ENCODE peak calls at places on chromosome 10, in eight cellular contexts. G is H9, D is lower lobe of right lung, U is neural progenitor cell, F is choroid plexus epithelial cell, S is AG09309, N is nephron progenitor cell, J is kidney. A is an unnamed sample.

GRCh38 chr10:70032667-70033066 is 20.0 kb upstream of the MACROH2A2 start:
- DNase-seq in N (no peak), J (no peak), D (no peak), U (no peak), F (no peak), S (no peak), G (no peak), A (no peak)

GRCh38 chr10:14560274-14560673 is 214.4 kb downstream of the FAM107B start:
- DNase-seq in D (peak), G (peak), N (no peak), S (no peak), J (no peak), U (peak), F (peak), A (no peak)

GRCh38 chr10:89114846-89115625 is 92.1 kb downstream of the CH25H start:
- DNase-seq in G (no peak), U (no peak), F (no peak), N (no peak), J (no peak), D (no peak), S (no peak), A (no peak)

GRCh38 chr10:32982293-32982709 is 24.3 kb upstream of the ITGB1 start:
- DNase-seq in N (no peak), D (no peak), U (no peak), G (no peak), J (no peak), S (peak), F (peak), A (no peak)

GRCh38 chr10:58932126-58932525 is 244.3 kb upstream of the PHYHIPL start:
- DNase-seq in S (no peak), D (no peak), F (peak), G (no peak), N (no peak), J (no peak), U (no peak), A (no peak)

GRCh38 chr10:110562348-110562747 is 5.1 kb upstream of the SMC3 start:
- DNase-seq in J (no peak), G (no peak), N (no peak), S (no peak), D (no peak), F (no peak), U (peak), A (no peak)

GRCh38 chr10:89283174-89283987 is 18.5 kb upstream of the IFIT2 start:
- DNase-seq in J (no peak), N (peak), S (no peak), F (peak), D (no peak), G (no peak), U (no peak), A (no peak)

GRCh38 chr10:30445716-30446115 is 11.7 kb downstream of the MAP3K8 start:
- DNase-seq in N (no peak), U (no peak), D (no peak), S (peak), J (no peak), G (no peak), F (peak), A (no peak)

GRCh38 chr10:51667992-51668689 is 31.3 kb downstream of the CSTF2T start:
- DNase-seq in S (peak), D (no peak), F (peak), N (no peak), G (no peak), J (no peak), U (no peak), A (no peak)

GRCh38 chr10:31770307-31770902 is 158.2 kb downstream of the ARHGAP12 start:
- DNase-seq in U (peak), N (peak), F (no peak), J (no peak), D (peak), S (no peak), G (no peak), A (no peak)

GRCh38 chr10:59708816-59709471 is 706 bp downstream of the SLC16A9 start:
- DNase-seq in D (peak), N (peak), J (peak), G (peak), U (peak), F (peak), S (no peak), A (peak)

GRCh38 chr10:122373713-122374112 is 795 bp upstream of the PLEKHA1 start:
- DNase-seq in S (no peak), D (no peak), U (no peak), N (no peak), J (no peak), G (no peak), F (peak), A (no peak)

GRCh38 chr10:127353544-127353943 is 157.2 kb upstream of the INSYN2A start:
- DNase-seq in F (no peak), U (no peak), J (no peak), S (no peak), N (no peak), D (no peak), G (no peak), A (no peak)

GRCh38 chr10:91514025-91514424 is 103.9 kb downstream of the HECTD2 start:
- DNase-seq in F (no peak), G (no peak), U (no peak), N (no peak), D (no peak), J (no peak), S (no peak), A (no peak)

GRCh38 chr10:103062854-103063642 is 130.0 kb downstream of the NT5C2 start:
- DNase-seq in N (no peak), U (no peak), G (no peak), S (no peak), D (no peak), F (no peak), J (no peak), A (no peak)

GRCh38 chr10:64846706-64847105 is 1325.5 kb downstream of the REEP3 start:
- DNase-seq in F (no peak), U (no peak), S (no peak), N (no peak), G (no peak), J (no peak), D (no peak), A (no peak)

GRCh38 chr10:123007558-123008378 is 827 bp downstream of the IKZF5 start:
- DNase-seq in N (peak), S (peak), F (peak), G (peak), D (peak), U (peak), J (no peak), A (no peak)

DNA sequence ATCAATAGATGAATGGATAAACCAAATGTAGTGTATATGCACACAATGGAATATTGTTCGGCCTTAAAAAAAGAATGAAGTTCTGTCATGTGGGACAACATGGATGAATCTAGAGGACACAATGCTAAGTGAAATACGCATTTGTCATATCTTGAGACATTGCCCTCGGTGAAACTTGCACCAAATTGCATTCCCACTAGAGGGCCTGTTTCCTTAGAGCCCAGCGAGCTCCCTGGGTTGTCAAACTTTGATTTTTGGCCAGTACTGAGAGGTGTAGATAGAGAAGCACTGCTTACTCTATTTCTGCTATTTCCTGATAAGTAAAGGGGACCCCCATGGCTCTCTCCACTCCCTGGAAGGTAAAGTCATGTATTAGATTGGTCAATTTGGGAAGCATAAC is 157.1 kb downstream of the GPAM start:
- DNase-seq in G (peak), D (no peak), J (no peak), U (peak), N (no peak), F (no peak), S (no peak), A (no peak)
- TF ChIP-seq CTCF in G (peak), D (no peak), J (no peak), U (peak), N (no peak), F (peak), S (no peak), A (peak)

GRCh38 chr10:84004206-84004605 is 135.1 kb upstream of the GHITM start:
- DNase-seq in U (no peak), N (no peak), F (no peak), D (no peak), S (no peak), G (no peak), J (no peak), A (no peak)

GRCh38 chr10:84007482-84007881 is 131.8 kb upstream of the GHITM start:
- DNase-seq in J (no peak), U (no peak), F (no peak), S (no peak), G (no peak), D (no peak), N (no peak), A (no peak)

GRCh38 chr10:84012831-84013458 is 126.4 kb upstream of the GHITM start:
- DNase-seq in N (no peak), U (no peak), G (no peak), J (no peak), F (no peak), S (no peak), D (no peak), A (no peak)

GRCh38 chr10:84008878-84009277 is 130.4 kb upstream of the GHITM start:
- DNase-seq in G (peak), J (no peak), S (no peak), N (peak), F (peak), D (no peak), U (peak), A (peak)
- TF ChIP-seq CTCF in G (peak), J (peak), S (peak), N (peak), F (peak), D (peak), U (peak), A (peak)

GRCh38 chr10:72694476-72695369 is 2.8 kb downstream of the MCU start:
- DNase-seq in S (no peak), G (no peak), J (no peak), U (peak), N (no peak), D (no peak), F (peak), A (no peak)
- TF ChIP-seq CTCF in S (peak), G (peak), J (peak), U (peak), N (no peak), D (peak), F (peak), A (peak)

GRCh38 chr10:119616879-119617580 is 20.3 kb upstream of the TIAL1 start:
- DNase-seq in U (no peak), D (no peak), N (peak), F (peak), G (peak), S (no peak), J (no peak), A (peak)
- TF ChIP-seq CTCF in U (peak), D (no peak), N (peak), F (peak), G (peak), S (peak), J (peak), A (peak)